ENCODE peak calls at places on chromosome 12, in ten cellular contexts. U, W, P, L, T, D, A, O, N and Y are unnamed samples.

GRCh38 chr12:33486058-33486457 is 46.4 kb upstream of the SYT10 start:
- DNase-seq in U (no peak), D (no peak), P (peak), O (no peak), A (no peak), T (no peak), L (no peak), W (no peak), N (no peak), Y (no peak)

GRCh38 chr12:132429932-132430643 is 59.9 kb upstream of the FBRSL1 start:
- DNase-seq in A (no peak), W (no peak), T (no peak), D (peak), N (peak), P (peak), L (no peak), O (peak), U (peak), Y (no peak)

GRCh38 chr12:120199595-120200306 is 1.2 kb downstream of the RPLP0 start:
- DNase-seq in D (no peak), N (no peak), W (peak), U (no peak), P (peak), L (no peak), O (no peak), T (peak), A (no peak), Y (peak)

GRCh38 chr12:1827806-1828805 is 7.7 kb downstream of the LRTM2 start:
- DNase-seq in A (no peak), W (no peak), L (no peak), N (no peak), P (no peak), O (no peak), D (no peak), T (no peak), U (no peak), Y (no peak)

GRCh38 chr12:23666866-23667265 is 282.6 kb downstream of the SOX5 start:
- DNase-seq in U (no peak), W (no peak), A (no peak), L (no peak), P (no peak), N (peak), D (no peak), O (no peak), T (no peak), Y (no peak)

GRCh38 chr12:118055144-118055557 is 5.8 kb downstream of the WSB2 start:
- DNase-seq in A (no peak), W (no peak), U (peak), N (peak), O (peak), D (no peak), L (peak), T (no peak), P (peak), Y (peak)

GRCh38 chr12:100254876-100255275 is 12.0 kb downstream of the DEPDC4 start:
- DNase-seq in N (no peak), A (no peak), D (no peak), P (peak), W (no peak), T (no peak), U (no peak), L (no peak), O (no peak), Y (peak)

GRCh38 chr12:46843811-46844210 is 18.0 kb upstream of the SLC38A4 start:
- DNase-seq in N (no peak), L (no peak), T (no peak), D (no peak), O (no peak), P (no peak), W (peak), U (no peak), A (no peak), Y (peak)

GRCh38 chr12:57389033-57389432 is 41.8 kb downstream of the R3HDM2 start:
- DNase-seq in A (no peak), L (no peak), T (peak), U (peak), O (peak), P (peak), W (peak), N (no peak), D (no peak), Y (peak)

GRCh38 chr12:116426391-116427136 is 132.6 kb upstream of the MAP1LC3B2 start:
- DNase-seq in T (peak), N (peak), O (peak), U (peak), D (no peak), P (peak), W (peak), L (peak), A (no peak), Y (peak)

GRCh38 chr12:124715121-124715990 is 147.9 kb upstream of the NCOR2 start:
- DNase-seq in T (no peak), P (peak), W (peak), A (peak), D (no peak), N (no peak), L (no peak), U (peak), O (peak), Y (no peak)

GRCh38 chr12:126663304-126664094 is 1598.3 kb downstream of the AACS start:
- DNase-seq in D (no peak), A (no peak), T (no peak), U (peak), P (peak), L (no peak), O (peak), W (no peak), N (peak), Y (peak)

GRCh38 chr12:117486840-117487659 is 125.6 kb upstream of the NOS1 start:
- DNase-seq in W (peak), D (no peak), P (peak), T (peak), U (peak), A (no peak), L (no peak), N (peak), O (peak), Y (no peak)

GRCh38 chr12:795305-795704 is 42.9 kb downstream of the WNK1 start:
- DNase-seq in D (no peak), L (no peak), T (no peak), P (no peak), W (no peak), U (no peak), A (no peak), N (no peak), O (no peak), Y (no peak)

GRCh38 chr12:120013659-120014380 is 24.8 kb downstream of the BICDL1 start:
- DNase-seq in U (peak), D (no peak), L (no peak), W (no peak), T (no peak), O (no peak), P (peak), N (no peak), A (no peak), Y (no peak)

GRCh38 chr12:53299101-53299453 is 418 bp upstream of the MYG1 start:
- DNase-seq in L (no peak), N (no peak), T (peak), D (no peak), A (no peak), U (peak), P (peak), O (peak), W (peak), Y (peak)

GRCh38 chr12:112107728-112108447 is 695 bp downstream of the NAA25 start:
- DNase-seq in W (no peak), P (no peak), L (peak), O (peak), D (no peak), N (peak), U (peak), T (no peak), A (peak), Y (no peak)

GRCh38 chr12:111193511-111193910 is 175.4 kb downstream of the PHETA1 start:
- DNase-seq in P (no peak), A (no peak), O (no peak), T (no peak), U (no peak), D (no peak), W (no peak), N (no peak), L (no peak), Y (no peak)

GRCh38 chr12:46921048-46921753 is 95.4 kb upstream of the SLC38A4 start:
- DNase-seq in P (peak), N (no peak), O (no peak), T (no peak), A (no peak), L (no peak), W (peak), U (peak), D (no peak), Y (peak)

GRCh38 chr12:96445743-96446655 is 43.4 kb upstream of the CFAP54 start:
- DNase-seq in P (peak), O (no peak), W (peak), T (peak), U (peak), N (no peak), A (no peak), L (peak), D (no peak), Y (peak)

GRCh38 chr12:101372431-101372830 is 35.1 kb downstream of the ARL1 start:
- DNase-seq in D (no peak), U (no peak), P (no peak), A (no peak), W (no peak), N (no peak), O (no peak), L (no peak), T (no peak), Y (no peak)

GRCh38 chr12:1162083-1162760 is 171.2 kb downstream of the ERC1 start:
- DNase-seq in U (no peak), P (no peak), W (no peak), N (no peak), O (no peak), A (no peak), T (no peak), L (no peak), D (no peak), Y (no peak)

GRCh38 chr12:128009108-128009507 is 257.9 kb upstream of the TMEM132C start:
- DNase-seq in O (no peak), W (no peak), N (peak), A (no peak), D (no peak), U (no peak), T (no peak), L (no peak), P (no peak), Y (no peak)

GRCh38 chr12:25324861-25325260 is 74.1 kb upstream of the KRAS start:
- DNase-seq in O (no peak), D (no peak), N (no peak), A (no peak), P (no peak), W (no peak), U (no peak), T (no peak), L (no peak), Y (no peak)

GRCh38 chr12:49975370-49975761 is 2.6 kb downstream of the AQP6 start:
- DNase-seq in W (no peak), O (no peak), L (no peak), T (no peak), U (no peak), D (no peak), P (no peak), N (peak), A (peak), Y (no peak)

GRCh38 chr12:72031066-72031465 is 92.4 kb downstream of the TPH2 start:
- DNase-seq in A (no peak), D (no peak), U (no peak), P (no peak), L (no peak), W (no peak), N (no peak), O (peak), T (no peak), Y (no peak)

GRCh38 chr12:51871918-51872688 is 15.8 kb upstream of the ANKRD33 start:
- DNase-seq in W (no peak), T (no peak), D (no peak), A (peak), O (no peak), N (no peak), U (no peak), L (no peak), P (no peak), Y (no peak)

GRCh38 chr12:14216405-14217294 is 148.8 kb upstream of the ATF7IP start:
- DNase-seq in D (no peak), W (peak), A (no peak), L (no peak), T (no peak), N (no peak), O (no peak), U (no peak), P (peak), Y (peak)

DNA sequence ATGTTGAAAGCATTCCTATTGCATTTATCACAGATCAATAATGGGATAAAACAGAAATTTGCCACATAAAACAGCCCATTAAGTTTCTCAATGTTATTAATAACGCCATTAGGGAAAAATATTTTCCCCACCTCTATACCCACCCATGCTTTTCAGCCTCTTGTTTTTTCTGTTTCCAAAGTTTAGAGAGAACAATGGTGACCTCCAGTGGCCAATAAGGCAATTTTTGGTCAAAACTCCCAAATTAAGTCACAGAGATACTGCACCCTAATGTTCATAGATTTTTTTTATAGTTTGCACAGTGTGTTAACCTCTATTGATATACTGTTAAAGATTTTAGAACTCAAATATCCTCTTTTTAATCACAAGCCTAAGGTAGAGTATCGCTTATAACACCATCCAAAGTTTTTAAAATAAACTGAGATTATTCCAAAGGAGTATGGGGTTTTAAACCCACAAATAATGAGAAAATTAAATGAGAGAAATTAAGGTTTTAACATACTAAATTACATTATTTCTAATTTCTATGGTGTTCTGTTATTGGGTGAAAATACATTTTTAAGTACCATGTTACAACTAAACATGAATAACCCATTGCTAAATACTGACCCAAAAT is 184.7 kb upstream of the DCN start:
- DNase-seq in D (no peak), U (peak), A (no peak), N (no peak), O (no peak), L (no peak), W (peak), P (no peak), T (no peak), Y (peak)
- TF ChIP-seq CTCF in D (peak), U (peak), A (peak), N (peak), O (peak), L (peak), W (peak), P (peak), T (peak), Y (peak)

DNA sequence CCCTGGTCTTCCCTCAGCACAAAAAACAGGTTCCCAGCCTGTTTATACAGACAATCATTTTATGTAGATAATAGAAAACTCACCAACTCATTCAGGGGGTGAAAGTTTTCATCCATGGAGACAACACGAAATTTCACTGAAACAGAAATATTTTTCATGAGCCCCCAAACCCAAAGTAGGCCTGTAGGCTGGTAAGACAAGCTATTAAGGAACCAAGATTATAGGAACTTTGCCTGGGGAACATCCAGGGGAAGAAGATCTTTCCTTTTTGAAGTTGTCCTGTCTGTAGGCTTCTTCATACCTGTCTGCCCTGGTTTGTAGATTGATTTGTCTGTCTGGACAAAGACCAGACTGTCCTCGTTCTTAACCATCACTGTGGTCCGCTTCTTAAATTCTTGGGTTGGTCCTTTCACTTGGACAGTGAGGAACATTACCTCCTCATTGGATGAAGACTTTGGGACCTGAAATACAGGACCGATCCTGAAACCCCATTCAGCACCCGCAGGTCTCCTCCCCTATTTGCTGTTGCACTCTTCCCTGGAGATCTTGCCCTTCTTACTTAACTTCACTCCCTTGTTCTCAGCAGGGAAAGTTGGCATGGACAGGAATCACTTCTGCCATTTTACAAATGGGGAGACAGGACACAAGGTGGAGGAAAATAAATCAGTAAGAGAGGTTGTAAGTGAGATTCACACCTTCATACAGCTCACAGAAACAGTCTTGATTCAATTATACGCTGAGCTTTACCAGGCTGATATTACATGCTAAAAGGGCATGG is 3.5 kb downstream of the A2M start:
- DNase-seq in L (no peak), T (no peak), N (no peak), O (no peak), A (no peak), D (no peak), P (no peak), W (no peak), U (no peak), Y (no peak)
- H3K4me3 ChIP-seq in L (peak), T (no peak), N (no peak), O (no peak), A (peak), D (no peak), P (no peak), W (no peak), U (no peak), Y (no peak)

GRCh38 chr12:54622463-54623183 is 12.1 kb downstream of the LACRT start:
- DNase-seq in O (no peak), P (peak), W (no peak), L (no peak), A (no peak), T (no peak), N (no peak), U (peak), D (no peak), Y (peak)
- TF ChIP-seq CTCF in O (peak), P (peak), W (no peak), L (peak), A (peak), T (no peak), N (peak), U (no peak), D (no peak), Y (peak)

DNA sequence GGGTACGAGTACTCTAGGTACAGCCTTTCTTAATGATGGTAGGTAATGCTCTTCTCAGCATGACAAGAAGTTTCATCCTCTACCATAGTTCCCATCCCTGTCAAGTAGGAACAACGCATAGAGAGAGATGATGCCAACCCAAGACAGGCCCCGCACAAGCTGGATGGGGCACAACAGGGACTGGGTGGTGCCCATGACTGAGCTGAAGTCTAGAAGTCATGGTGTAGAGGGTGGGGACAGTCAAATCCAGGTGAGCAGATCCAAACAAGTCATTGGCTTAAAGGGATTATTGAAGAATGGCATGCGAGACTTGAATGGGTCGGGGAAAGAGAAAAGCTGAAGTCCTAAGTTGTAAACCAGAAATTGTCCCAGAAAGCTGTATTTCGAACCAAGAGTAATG is 84.2 kb upstream of the MDM1 start:
- DNase-seq in T (no peak), P (peak), A (no peak), N (no peak), D (no peak), O (no peak), U (no peak), W (no peak), L (no peak), Y (no peak)
- H3K4me3 ChIP-seq in T (no peak), P (no peak), A (no peak), N (no peak), D (no peak), O (no peak), U (no peak), W (no peak), L (no peak), Y (no peak)

GRCh38 chr12:130242506-130242905 is 80.2 kb downstream of the FZD10 start:
- DNase-seq in W (no peak), U (no peak), L (no peak), T (no peak), O (no peak), A (no peak), N (no peak), P (no peak), D (no peak), Y (no peak)
- TF ChIP-seq CTCF in W (no peak), U (no peak), L (no peak), T (no peak), O (no peak), A (no peak), N (no peak), P (no peak), D (no peak), Y (no peak)

DNA sequence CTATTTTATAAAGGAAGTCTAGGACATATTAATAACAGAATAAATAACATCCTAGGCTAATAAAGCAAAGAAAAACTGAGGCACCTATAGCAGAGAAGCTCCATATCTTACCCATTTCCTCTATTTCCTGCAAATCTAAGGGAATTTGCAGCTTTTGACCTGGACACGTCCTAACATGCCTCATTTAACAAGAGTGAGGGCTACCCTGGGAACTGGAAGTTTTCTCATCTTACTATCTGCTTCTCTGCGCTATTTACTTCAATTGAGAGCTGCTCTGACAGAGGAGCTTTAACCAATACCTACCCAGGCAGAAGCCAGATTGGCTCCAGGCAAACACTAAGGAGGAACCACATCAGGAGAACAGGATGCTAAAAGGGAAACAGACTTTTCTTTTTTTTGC is 5.7 kb downstream of the YBX3 start:
- DNase-seq in W (peak), O (no peak), P (peak), T (no peak), L (no peak), D (peak), U (no peak), A (no peak), N (peak), Y (peak)
- H3K4me3 ChIP-seq in W (no peak), O (no peak), P (peak), T (no peak), L (peak), D (no peak), U (peak), A (peak), N (peak), Y (peak)

DNA sequence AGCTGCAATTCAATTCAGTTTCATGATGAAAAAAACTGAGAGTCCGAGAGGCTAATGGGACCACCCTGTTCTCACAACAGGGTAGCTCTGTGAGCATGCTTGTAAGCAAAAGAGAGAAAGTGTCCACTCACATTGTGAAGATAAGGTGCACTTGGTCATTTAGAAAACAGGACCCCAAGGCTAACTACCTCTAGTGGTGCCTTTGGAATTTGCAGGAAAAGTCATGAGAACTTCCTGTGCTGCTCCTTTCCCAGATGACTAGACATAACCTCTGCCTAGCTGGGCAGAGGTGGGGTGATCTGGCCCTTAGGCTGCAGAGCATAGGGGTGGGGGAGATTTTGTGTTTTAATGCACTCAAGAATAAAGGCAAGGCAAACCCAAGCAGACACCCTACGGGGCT is 118.9 kb downstream of the STAB2 start:
- DNase-seq in W (no peak), A (no peak), U (peak), N (peak), L (no peak), T (no peak), D (no peak), P (no peak), O (no peak), Y (no peak)
- TF ChIP-seq CTCF in W (no peak), A (no peak), U (peak), N (peak), L (no peak), T (no peak), D (no peak), P (peak), O (peak), Y (peak)

GRCh38 chr12:65524666-65525065 is 246.2 kb downstream of the MSRB3 start:
- DNase-seq in T (peak), A (no peak), L (no peak), O (no peak), N (no peak), D (no peak), U (no peak), W (peak), P (peak), Y (peak)
- H3K4me3 ChIP-seq in T (no peak), A (no peak), L (no peak), O (no peak), N (no peak), D (no peak), U (no peak), W (no peak), P (no peak), Y (no peak)

GRCh38 chr12:63752283-63752682 is 27.4 kb upstream of the RXYLT1 start:
- DNase-seq in U (no peak), N (no peak), O (no peak), T (no peak), D (no peak), A (no peak), L (no peak), P (no peak), W (no peak), Y (no peak)

GRCh38 chr12:63753743-63754142 is 26.0 kb upstream of the RXYLT1 start:
- DNase-seq in D (no peak), O (no peak), A (no peak), N (peak), W (no peak), U (peak), P (no peak), T (no peak), L (no peak), Y (no peak)
- TF ChIP-seq CTCF in D (no peak), O (no peak), A (no peak), N (peak), W (peak), U (peak), P (peak), T (peak), L (no peak), Y (peak)